ENCODE peak calls at places on chromosomes 13 and 19, in nine cellular contexts. One of them, this sample, is unnamed. For H3K9me3 and H3K4me1, the result is how much of the 10 kb centered on the place peaks cover.

GRCh38 chr19:54444737-54445136 is 4.3 kb upstream of the LENG8 start:
- DNase-seq in fibroblast of lung: no peak
- DNase-seq in ovary: no peak
- DNase-seq in Peyer's patch: peak
- DNase-seq in heart left ventricle: no peak
- DNase-seq in PC-9: no peak
- DNase-seq in gastrocnemius medialis: no peak
- DNase-seq in astrocyte: no peak
- DNase-seq in A549: no peak
- DNase-seq in this sample: no peak

GRCh38 chr19:42111384-42111783 is 20.9 kb downstream of the POU2F2 start:
- DNase-seq in Peyer's patch: no peak
- DNase-seq in PC-9: no peak
- DNase-seq in A549: no peak
- DNase-seq in ovary: no peak
- DNase-seq in gastrocnemius medialis: no peak
- DNase-seq in fibroblast of lung: peak
- DNase-seq in astrocyte: peak
- DNase-seq in heart left ventricle: no peak
- DNase-seq in this sample: no peak

GRCh38 chr19:44848036-44848804 is 2.1 kb downstream of the NECTIN2 start:
- DNase-seq in ovary: peak
- DNase-seq in A549: no peak
- DNase-seq in gastrocnemius medialis: no peak
- DNase-seq in PC-9: no peak
- DNase-seq in Peyer's patch: peak
- DNase-seq in fibroblast of lung: peak
- DNase-seq in astrocyte: peak
- DNase-seq in heart left ventricle: peak
- DNase-seq in this sample: no peak

GRCh38 chr13:113998781-113999617 is 25.1 kb upstream of the C13orf46 start:
- DNase-seq in gastrocnemius medialis: no peak
- DNase-seq in fibroblast of lung: no peak
- DNase-seq in A549: no peak
- DNase-seq in heart left ventricle: peak
- DNase-seq in PC-9: no peak
- DNase-seq in astrocyte: no peak
- DNase-seq in Peyer's patch: no peak
- DNase-seq in ovary: no peak
- DNase-seq in this sample: no peak

GRCh38 chr13:25175026-25175425 is 2.9 kb upstream of the AMER2 start:
- DNase-seq in Peyer's patch: no peak
- DNase-seq in heart left ventricle: no peak
- DNase-seq in fibroblast of lung: no peak
- DNase-seq in gastrocnemius medialis: no peak
- DNase-seq in ovary: no peak
- DNase-seq in A549: no peak
- DNase-seq in astrocyte: no peak
- DNase-seq in PC-9: no peak
- DNase-seq in this sample: no peak

GRCh38 chr19:9075064-9075964 is 11.5 kb upstream of the OR1M1 start:
- DNase-seq in ovary: peak
- DNase-seq in gastrocnemius medialis: no peak
- DNase-seq in heart left ventricle: peak
- DNase-seq in PC-9: peak
- DNase-seq in A549: peak
- DNase-seq in astrocyte: peak
- DNase-seq in fibroblast of lung: peak
- DNase-seq in Peyer's patch: peak
- DNase-seq in this sample: peak

GRCh38 chr13:80475718-80476117 is 134.8 kb upstream of the SPRY2 start:
- DNase-seq in fibroblast of lung: no peak
- DNase-seq in ovary: no peak
- DNase-seq in heart left ventricle: no peak
- DNase-seq in gastrocnemius medialis: no peak
- DNase-seq in Peyer's patch: no peak
- DNase-seq in astrocyte: no peak
- DNase-seq in PC-9: no peak
- DNase-seq in A549: no peak
- DNase-seq in this sample: no peak

GRCh38 chr19:41746593-41747227 is 8.6 kb upstream of the CEACAM6 start:
- DNase-seq in Peyer's patch: peak
- DNase-seq in fibroblast of lung: peak
- DNase-seq in A549: peak
- DNase-seq in gastrocnemius medialis: no peak
- DNase-seq in PC-9: peak
- DNase-seq in ovary: no peak
- DNase-seq in astrocyte: peak
- DNase-seq in heart left ventricle: no peak
- DNase-seq in this sample: no peak

GRCh38 chr19:42563352-42564210 is 31.1 kb downstream of the CEACAM8 start:
- DNase-seq in PC-9: no peak
- DNase-seq in Peyer's patch: peak
- DNase-seq in heart left ventricle: no peak
- DNase-seq in gastrocnemius medialis: no peak
- DNase-seq in astrocyte: peak
- DNase-seq in A549: peak
- DNase-seq in fibroblast of lung: peak
- DNase-seq in ovary: no peak
- DNase-seq in this sample: no peak

GRCh38 chr13:36819811-36820140 is 754 bp downstream of the RFXAP start:
- DNase-seq in PC-9: no peak
- DNase-seq in A549: peak
- DNase-seq in Peyer's patch: no peak
- DNase-seq in heart left ventricle: no peak
- DNase-seq in fibroblast of lung: peak
- DNase-seq in gastrocnemius medialis: no peak
- DNase-seq in astrocyte: peak
- DNase-seq in ovary: no peak
- DNase-seq in this sample: no peak

GRCh38 chr19:44050740-44051653 is 839 bp upstream of the ZNF223 start:
- DNase-seq in Peyer's patch: peak
- DNase-seq in gastrocnemius medialis: no peak
- DNase-seq in fibroblast of lung: peak
- DNase-seq in ovary: no peak
- DNase-seq in PC-9: peak
- DNase-seq in astrocyte: no peak
- DNase-seq in A549: peak
- DNase-seq in heart left ventricle: no peak
- DNase-seq in this sample: no peak

GRCh38 chr13:51970251-51970793 is 40.9 kb downstream of the ATP7B start:
- DNase-seq in astrocyte: no peak
- DNase-seq in Peyer's patch: peak
- DNase-seq in PC-9: no peak
- DNase-seq in ovary: no peak
- DNase-seq in heart left ventricle: no peak
- DNase-seq in fibroblast of lung: no peak
- DNase-seq in A549: no peak
- DNase-seq in gastrocnemius medialis: no peak
- DNase-seq in this sample: no peak

GRCh38 chr13:76884167-76884566 is 2.0 kb downstream of the KCTD12 start:
- DNase-seq in PC-9: no peak
- DNase-seq in gastrocnemius medialis: no peak
- DNase-seq in Peyer's patch: peak
- DNase-seq in ovary: peak
- DNase-seq in heart left ventricle: no peak
- DNase-seq in astrocyte: no peak
- DNase-seq in fibroblast of lung: peak
- DNase-seq in A549: no peak
- DNase-seq in this sample: no peak

DNA sequence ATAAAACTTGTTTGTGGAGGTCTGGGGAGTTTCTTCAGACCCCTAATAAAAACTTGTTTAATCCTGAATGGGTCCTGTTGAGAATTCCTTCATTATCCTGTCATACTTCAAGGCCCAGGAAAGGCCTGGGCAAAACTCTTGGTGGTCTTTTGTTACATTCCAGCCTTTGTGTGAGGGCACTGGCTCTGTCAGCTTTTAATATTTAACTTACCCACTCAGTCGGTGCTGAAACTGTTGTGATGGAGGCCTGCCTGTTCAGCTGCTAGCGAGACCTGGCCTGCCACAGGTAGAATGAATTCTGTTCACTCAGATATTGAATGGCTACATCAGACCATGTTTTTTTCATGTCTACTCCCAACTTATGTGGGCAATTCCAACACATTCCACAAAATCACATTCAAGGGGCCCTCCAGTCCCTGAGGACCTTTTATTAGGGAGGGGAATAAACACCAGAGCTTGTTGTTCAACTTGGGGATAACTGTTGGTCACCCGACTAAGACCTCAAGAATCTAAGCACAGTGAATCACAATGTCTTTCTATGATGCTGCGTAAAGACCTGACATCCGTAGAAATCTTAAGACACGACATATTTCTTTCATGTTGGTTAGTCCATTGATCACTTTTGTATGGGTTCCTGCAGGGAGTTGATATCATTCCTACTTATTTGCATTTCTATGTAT is 12.5 kb downstream of the NLRP8 start:
- DNase-seq in astrocyte: no peak
- DNase-seq in heart left ventricle: no peak
- DNase-seq in Peyer's patch: no peak
- DNase-seq in PC-9: no peak
- DNase-seq in gastrocnemius medialis: no peak
- DNase-seq in fibroblast of lung: no peak
- DNase-seq in A549: no peak
- DNase-seq in ovary: no peak
- DNase-seq in this sample: no peak
- H3K9me3 ChIP-seq in astrocyte: under half
- H3K9me3 ChIP-seq in heart left ventricle: under half
- H3K9me3 ChIP-seq in Peyer's patch: under half
- H3K9me3 ChIP-seq in PC-9: under half
- H3K9me3 ChIP-seq in gastrocnemius medialis: under half
- H3K9me3 ChIP-seq in fibroblast of lung: under half
- H3K9me3 ChIP-seq in A549: under half
- H3K9me3 ChIP-seq in ovary: under half
- H3K9me3 ChIP-seq in this sample: under half

GRCh38 chr13:111206148-111206547 is 91.0 kb downstream of the ARHGEF7 start:
- DNase-seq in ovary: no peak
- DNase-seq in heart left ventricle: no peak
- DNase-seq in A549: no peak
- DNase-seq in gastrocnemius medialis: no peak
- DNase-seq in astrocyte: no peak
- DNase-seq in Peyer's patch: no peak
- DNase-seq in fibroblast of lung: no peak
- DNase-seq in PC-9: no peak
- DNase-seq in this sample: no peak
- H3K4me1 ChIP-seq in ovary: under half
- H3K4me1 ChIP-seq in heart left ventricle: half or more
- H3K4me1 ChIP-seq in A549: under half
- H3K4me1 ChIP-seq in gastrocnemius medialis: half or more
- H3K4me1 ChIP-seq in astrocyte: under half
- H3K4me1 ChIP-seq in Peyer's patch: under half
- H3K4me1 ChIP-seq in fibroblast of lung: under half
- H3K4me1 ChIP-seq in PC-9: under half
- H3K4me1 ChIP-seq in this sample: half or more

DNA sequence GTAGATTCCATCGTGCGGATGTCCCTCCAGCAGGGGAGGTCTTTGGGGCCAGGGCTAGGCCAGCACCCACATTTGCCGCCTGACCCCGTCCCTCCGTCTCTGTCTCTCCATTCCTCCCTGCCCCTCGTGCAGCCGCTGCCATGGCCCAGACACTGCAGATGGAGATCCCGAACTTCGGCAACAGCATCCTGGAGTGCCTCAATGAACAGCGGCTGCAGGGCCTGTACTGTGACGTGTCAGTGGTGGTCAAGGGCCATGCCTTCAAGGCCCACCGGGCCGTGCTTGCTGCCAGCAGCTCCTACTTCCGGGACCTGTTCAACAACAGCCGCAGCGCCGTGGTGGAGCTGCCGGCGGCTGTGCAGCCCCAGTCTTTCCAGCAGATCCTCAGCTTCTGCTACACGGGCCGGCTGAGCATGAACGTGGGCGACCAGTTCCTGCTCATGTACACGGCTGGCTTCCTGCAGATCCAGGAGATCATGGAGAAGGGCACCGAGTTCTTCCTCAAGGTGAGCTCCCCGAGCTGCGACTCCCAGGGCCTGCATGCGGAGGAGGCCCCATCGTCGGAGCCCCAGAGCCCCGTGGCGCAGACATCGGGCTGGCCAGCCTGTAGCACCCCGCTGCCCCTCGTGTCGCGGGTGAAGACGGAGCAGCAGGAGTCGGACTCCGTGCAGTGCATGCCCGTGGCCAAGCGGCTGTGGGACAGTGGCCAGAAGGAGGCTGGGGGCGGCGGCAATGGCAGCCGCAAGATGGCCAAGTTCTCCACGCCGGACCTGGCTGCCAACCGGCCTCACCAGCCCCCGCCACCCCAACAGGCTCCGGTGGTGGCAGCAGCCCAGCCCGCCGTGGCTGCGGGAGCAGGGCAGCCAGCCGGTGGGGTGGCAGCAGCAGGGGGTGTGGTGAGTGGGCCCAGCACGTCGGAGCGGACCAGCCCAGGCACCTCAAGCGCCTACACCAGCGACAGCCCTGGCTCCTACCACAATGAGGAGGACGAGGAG is 14.8 kb downstream of the STX10 start:
- DNase-seq in PC-9: no peak
- DNase-seq in gastrocnemius medialis: no peak
- DNase-seq in heart left ventricle: no peak
- DNase-seq in astrocyte: no peak
- DNase-seq in fibroblast of lung: no peak
- DNase-seq in ovary: no peak
- DNase-seq in A549: no peak
- DNase-seq in Peyer's patch: no peak
- DNase-seq in this sample: no peak
- TF ChIP-seq CTCF in PC-9: no peak
- TF ChIP-seq CTCF in gastrocnemius medialis: no peak
- TF ChIP-seq CTCF in heart left ventricle: no peak
- TF ChIP-seq CTCF in astrocyte: no peak
- TF ChIP-seq CTCF in fibroblast of lung: no peak
- TF ChIP-seq CTCF in ovary: no peak
- TF ChIP-seq CTCF in A549: no peak
- TF ChIP-seq CTCF in Peyer's patch: no peak
- TF ChIP-seq CTCF in this sample: no peak

DNA sequence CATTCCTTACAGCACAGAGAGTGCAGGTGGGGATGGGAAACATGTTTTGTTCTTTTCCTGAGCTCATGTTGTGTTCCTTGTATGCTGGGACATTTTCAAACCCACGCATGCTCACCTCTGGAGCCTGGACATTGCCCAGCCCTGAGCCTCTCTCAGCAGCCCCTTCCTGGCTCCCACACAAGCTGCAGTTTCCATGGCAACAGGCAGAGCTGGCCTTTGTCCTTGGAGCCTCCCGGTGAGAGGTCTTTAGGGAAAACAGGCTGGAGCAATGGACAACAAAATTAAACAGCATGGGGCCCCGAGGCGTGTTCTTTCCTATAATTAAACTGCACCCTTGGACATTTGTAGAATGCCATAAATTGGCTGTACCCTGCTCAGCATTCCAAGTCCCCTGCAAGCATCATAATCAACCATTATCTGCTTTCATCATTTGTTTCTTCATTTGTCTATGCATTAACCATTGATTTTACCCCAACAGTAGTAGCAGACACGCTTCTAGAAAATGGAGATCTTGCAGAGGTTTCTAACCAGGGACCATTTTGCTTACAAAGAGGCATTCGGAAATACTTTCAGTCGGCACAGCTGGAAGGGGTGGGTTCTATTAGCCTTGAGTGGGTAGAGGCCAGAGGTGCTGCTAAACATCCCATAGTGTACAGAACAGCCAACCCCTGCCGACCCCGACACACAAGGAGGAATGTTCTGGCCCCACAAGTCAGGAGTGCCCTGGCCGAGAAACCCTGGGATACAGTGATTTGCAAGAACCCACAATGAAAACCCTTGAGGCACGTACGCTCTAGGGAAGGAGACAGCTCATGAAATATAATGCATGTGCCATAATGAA is 133.4 kb upstream of the PEG3 start:
- DNase-seq in astrocyte: no peak
- DNase-seq in heart left ventricle: no peak
- DNase-seq in gastrocnemius medialis: no peak
- DNase-seq in PC-9: no peak
- DNase-seq in ovary: peak
- DNase-seq in Peyer's patch: no peak
- DNase-seq in A549: no peak
- DNase-seq in fibroblast of lung: no peak
- DNase-seq in this sample: no peak
- H3K9me3 ChIP-seq in astrocyte: under half
- H3K9me3 ChIP-seq in heart left ventricle: under half
- H3K9me3 ChIP-seq in gastrocnemius medialis: under half
- H3K9me3 ChIP-seq in PC-9: under half
- H3K9me3 ChIP-seq in ovary: under half
- H3K9me3 ChIP-seq in Peyer's patch: under half
- H3K9me3 ChIP-seq in A549: half or more
- H3K9me3 ChIP-seq in fibroblast of lung: under half
- H3K9me3 ChIP-seq in this sample: under half